ENCODE peak calls at places on chromosomes 11 and 22, in eight cellular contexts. K is transverse colon, O is esophagus muscularis mucosa, U is K562, P is HepG2, M is ovary, G is A549, W is tibial nerve. C is an unnamed sample.

GRCh38 chr11:57641011-57641410 is 8.7 kb downstream of the YPEL4 start:
- DNase-seq in P (no peak), O (no peak), W (no peak), K (no peak), U (peak), G (no peak), M (no peak), C (no peak)

GRCh38 chr11:122207505-122207904 is 91.5 kb upstream of the BLID start:
- DNase-seq in G (no peak), W (peak), U (no peak), K (no peak), O (no peak), P (no peak), M (peak), C (no peak)

GRCh38 chr22:36829370-36830002 is 12.7 kb upstream of the PVALB start:
- DNase-seq in K (no peak), W (no peak), M (no peak), G (no peak), O (no peak), P (no peak), U (no peak), C (no peak)

GRCh38 chr11:34620820-34621792 is at the start of gene EHF:
- DNase-seq in K (peak), G (no peak), M (no peak), P (no peak), O (no peak), U (no peak), W (no peak), C (no peak)

GRCh38 chr22:44665115-44665514 is 36.9 kb upstream of the PRR5 start:
- DNase-seq in G (no peak), O (no peak), U (no peak), M (no peak), P (no peak), W (no peak), K (peak), C (no peak)

GRCh38 chr11:122791836-122792235 is 46.5 kb upstream of the CRTAM start:
- DNase-seq in P (no peak), M (no peak), U (no peak), W (no peak), O (no peak), G (no peak), K (no peak), C (no peak)

GRCh38 chr22:31872209-31872608 is 72.1 kb upstream of the YWHAH start:
- DNase-seq in W (no peak), M (no peak), G (no peak), P (peak), K (no peak), U (peak), O (no peak), C (no peak)

GRCh38 chr22:25182131-25183110 is 17.2 kb upstream of the CRYBB3 start:
- DNase-seq in K (no peak), O (no peak), P (no peak), W (no peak), U (no peak), M (no peak), G (no peak), C (no peak)

GRCh38 chr22:36331912-36332622 is 55.7 kb downstream of the MYH9 start:
- DNase-seq in U (no peak), G (peak), O (no peak), K (peak), M (peak), P (no peak), W (peak), C (no peak)

GRCh38 chr11:45578286-45578685 is 87.1 kb downstream of the CHST1 start:
- DNase-seq in M (no peak), P (no peak), G (no peak), K (no peak), U (peak), W (no peak), O (no peak), C (no peak)

GRCh38 chr11:65639623-65640482 is 2.0 kb downstream of the SIPA1 start:
- DNase-seq in K (peak), U (no peak), P (no peak), G (no peak), W (no peak), M (no peak), O (no peak), C (no peak)
- TF ChIP-seq EP300 in K (no peak), U (no peak), P (no peak), G (no peak), W (no peak), M (no peak), O (no peak), C (no peak)

DNA sequence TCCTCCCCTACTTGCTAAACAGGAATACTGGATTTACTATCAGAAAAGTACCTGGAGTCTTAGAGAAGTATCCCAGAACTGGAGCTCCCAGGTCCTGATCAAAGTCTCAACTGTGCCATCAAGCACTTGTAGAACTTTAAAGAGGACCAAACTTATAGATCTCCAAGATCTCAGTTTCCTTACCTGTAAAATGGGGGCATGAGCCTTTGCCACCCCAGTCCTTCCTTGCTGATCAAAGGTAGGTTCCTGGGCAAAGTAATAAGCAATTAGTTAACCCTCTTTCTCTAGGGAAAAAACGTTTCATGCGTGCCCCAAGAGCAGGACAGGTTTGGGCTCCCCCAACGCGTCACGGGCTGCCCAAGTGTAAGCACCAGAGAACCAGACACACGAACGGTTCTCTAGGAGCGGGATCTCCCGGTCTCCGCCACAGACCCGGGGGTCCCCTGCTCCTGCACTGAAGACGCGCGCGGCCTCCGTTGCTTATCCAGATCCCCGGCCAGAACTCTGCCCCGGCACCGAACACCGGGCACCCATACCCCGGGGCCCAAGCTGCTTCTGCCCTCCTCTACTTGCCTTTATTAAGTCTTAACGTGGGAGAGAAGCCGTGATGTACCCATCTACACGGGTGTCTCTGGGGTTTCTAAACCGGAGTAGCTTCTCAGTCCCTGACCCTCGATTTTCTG is 505 bp downstream of the ZNF214 start:
- DNase-seq in W (no peak), U (no peak), P (no peak), M (peak), O (no peak), K (peak), G (no peak), C (no peak)
- H3K4me3 ChIP-seq in W (peak), U (peak), P (peak), M (peak), O (peak), K (peak), G (peak), C (peak)

DNA sequence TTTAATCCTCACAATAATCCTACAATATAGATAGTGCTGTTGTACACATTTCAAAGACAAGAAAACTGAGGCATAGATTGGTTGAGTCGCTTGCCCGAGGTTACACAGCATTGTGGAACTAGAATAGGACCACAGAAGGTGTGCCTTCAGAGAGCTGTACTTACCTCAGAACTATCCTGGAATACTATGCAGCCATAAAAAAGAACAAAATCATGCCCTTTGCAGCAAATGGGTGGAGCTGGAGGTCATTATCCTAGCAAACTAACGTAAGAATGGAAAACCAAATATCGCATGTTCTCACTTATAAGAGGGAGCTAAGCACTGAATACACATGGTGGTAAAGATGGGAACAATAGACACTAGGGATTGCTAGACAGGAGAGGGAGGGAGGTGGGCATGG is 15.7 kb upstream of the NAV2 start:
- DNase-seq in W (no peak), K (no peak), U (no peak), P (no peak), O (no peak), M (no peak), G (no peak), C (no peak)
- TF ChIP-seq EP300 in W (no peak), K (no peak), U (no peak), P (no peak), O (no peak), M (no peak), G (no peak), C (no peak)

GRCh38 chr11:63766501-63767270 is 1.9 kb downstream of the ZFTA start:
- DNase-seq in P (peak), W (no peak), U (no peak), O (no peak), K (no peak), M (peak), G (no peak), C (no peak)
- H3K4me3 ChIP-seq in P (peak), W (peak), U (no peak), O (peak), K (no peak), M (peak), G (peak), C (peak)

GRCh38 chr22:20173720-20174119 is 22.9 kb upstream of the CCDC188 start:
- DNase-seq in W (no peak), P (no peak), G (no peak), K (no peak), M (no peak), O (no peak), U (no peak), C (no peak)

GRCh38 chr22:20173246-20173645 is 22.4 kb upstream of the CCDC188 start:
- DNase-seq in O (no peak), P (no peak), M (no peak), W (no peak), K (no peak), U (no peak), G (no peak), C (no peak)

GRCh38 chr22:20176421-20177060 is 25.7 kb upstream of the CCDC188 start:
- DNase-seq in W (no peak), G (no peak), K (no peak), O (no peak), P (no peak), U (no peak), M (no peak), C (no peak)

GRCh38 chr22:20175597-20175900 is 24.7 kb upstream of the CCDC188 start:
- DNase-seq in M (no peak), K (no peak), W (no peak), P (no peak), G (no peak), O (no peak), U (no peak), C (no peak)

GRCh38 chr22:20174785-20175596 is 24.1 kb upstream of the CCDC188 start:
- DNase-seq in P (no peak), G (no peak), M (no peak), K (no peak), O (no peak), W (no peak), U (peak), C (no peak)
- TF ChIP-seq EP300 in P (no peak), G (no peak), M (no peak), K (no peak), O (no peak), W (no peak), U (no peak), C (no peak)

GRCh38 chr22:26544489-26544888 is 32.2 kb upstream of the TFIP11 start:
- DNase-seq in G (no peak), M (no peak), P (no peak), O (no peak), K (no peak), W (no peak), U (no peak), C (no peak)
- H3K4me3 ChIP-seq in G (no peak), M (no peak), P (no peak), O (no peak), K (no peak), W (no peak), U (no peak), C (no peak)

DNA sequence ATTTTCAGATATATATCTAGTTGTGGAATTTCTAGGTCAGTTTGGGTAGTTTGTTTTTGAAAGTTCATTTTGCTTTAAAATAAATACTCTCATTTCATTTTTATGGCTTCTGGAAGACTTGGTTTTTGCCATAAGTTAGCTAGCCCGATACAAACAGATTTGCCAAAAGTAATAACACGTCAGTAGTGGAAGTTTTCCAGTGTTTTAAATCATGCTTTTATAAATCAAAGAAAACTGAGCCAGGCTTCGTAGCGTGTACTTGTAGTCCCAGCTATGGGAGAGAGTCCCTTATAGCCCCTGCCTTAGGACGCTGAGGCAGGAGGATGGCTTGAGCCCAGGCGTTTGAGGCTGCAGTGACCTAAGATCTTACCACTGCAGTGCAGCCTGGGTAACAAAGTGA is 21.7 kb upstream of the MICALL1 start:
- DNase-seq in K (no peak), G (no peak), U (no peak), O (no peak), M (no peak), P (no peak), W (no peak), C (no peak)
- TF ChIP-seq EP300 in K (no peak), G (no peak), U (no peak), O (no peak), M (no peak), P (no peak), W (no peak), C (no peak)